ENCODE peak calls at places on chromosomes 6 and 20, in four cellular contexts. T is IMR-90, R is H9, L is H1. S is an unnamed sample.

GRCh38 chr6:64817525-64817924 is 889.5 kb downstream of the EYS start:
- DNase-seq in T (no peak), R (no peak), L (no peak), S (no peak)

GRCh38 chr6:18823782-18824386 is 436.7 kb downstream of the RNF144B start:
- DNase-seq in T (peak; percentile 1), R (peak; percentile 67), L (peak; percentile 90), S (peak; percentile 80)

GRCh38 chr6:151679081-151679480 is 128.4 kb upstream of the ESR1 start:
- DNase-seq in T (peak; percentile 18), R (no peak), L (no peak), S (no peak)

GRCh38 chr6:100464910-100465700 is at the start of gene SIM1:
- DNase-seq in T (peak; percentile 59), R (peak; percentile 95), L (peak; percentile 92), S (peak; percentile 96)

GRCh38 chr20:20969701-20970100 is 136.5 kb downstream of the LINC00237 start:
- DNase-seq in T (no peak), R (no peak), L (no peak), S (no peak)

GRCh38 chr20:63518946-63519764 is 1.4 kb upstream of the PPDPF start:
- DNase-seq in T (no peak), R (peak; percentile 41), L (peak; percentile 60), S (no peak)

GRCh38 chr6:158475344-158476302 is 84.3 kb upstream of the TMEM181 start:
- DNase-seq in T (peak; percentile 57), R (no peak), L (no peak), S (no peak)

GRCh38 chr6:151374024-151374423 is 17.3 kb downstream of the ZBTB2 start:
- DNase-seq in T (no peak), R (peak; percentile 62), L (peak; percentile 45), S (peak; percentile 80)

GRCh38 chr6:136491251-136491650 is 59.0 kb downstream of the MAP7 start:
- DNase-seq in T (no peak), R (no peak), L (no peak), S (no peak)

GRCh38 chr20:59955131-59955796 is 3.0 kb upstream of the CDH26 start:
- DNase-seq in T (no peak), R (no peak), L (no peak), S (peak; percentile 70)

GRCh38 chr20:31903630-31904386 is 33.4 kb downstream of the TTLL9 start:
- DNase-seq in T (no peak), R (no peak), L (no peak), S (no peak)

GRCh38 chr20:62557425-62557824 is 81.6 kb upstream of the GATA5 start:
- DNase-seq in T (no peak), R (no peak), L (no peak), S (no peak)

GRCh38 chr20:8438748-8439147 is 306.7 kb downstream of the PLCB1 start:
- DNase-seq in T (no peak), R (no peak), L (no peak), S (no peak)

GRCh38 chr6:111154981-111155380 is 67.7 kb downstream of the SLC16A10 start:
- DNase-seq in T (no peak), R (no peak), L (no peak), S (no peak)

GRCh38 chr6:88166493-88166900 is 350 bp upstream of the CNR1 start:
- DNase-seq in T (no peak), R (no peak), L (no peak), S (peak; percentile 42)

GRCh38 chr6:75922226-75922625 is 150.2 kb downstream of the IMPG1 start:
- DNase-seq in T (peak; percentile 39), R (no peak), L (no peak), S (peak; percentile 25)

GRCh38 chr6:12963566-12963965 is 247.0 kb downstream of the PHACTR1 start:
- DNase-seq in T (no peak), R (no peak), L (no peak), S (no peak)

GRCh38 chr6:82783587-82784253 is 281.9 kb downstream of the UBE3D start:
- DNase-seq in T (no peak), R (peak; percentile 52), L (no peak), S (peak; percentile 66)

GRCh38 chr6:23176883-23177282 is 607.5 kb downstream of the HDGFL1 start:
- DNase-seq in T (no peak), R (no peak), L (no peak), S (no peak)

GRCh38 chr20:2521369-2522305 is 12.9 kb upstream of the ZNF343 start:
- DNase-seq in T (peak; percentile 46), R (peak; percentile 47), L (peak; percentile 78), S (peak; percentile 36)

GRCh38 chr6:3592371-3592941 is 135.6 kb upstream of the SLC22A23 start:
- DNase-seq in T (peak; percentile 93), R (no peak), L (no peak), S (no peak)

GRCh38 chr6:12009904-12010634 is 2.0 kb upstream of the HIVEP1 start:
- DNase-seq in T (peak; percentile 59), R (no peak), L (no peak), S (no peak)

GRCh38 chr6:2476376-2476775 is 231.0 kb upstream of the GMDS start:
- DNase-seq in T (no peak), R (no peak), L (no peak), S (no peak)

GRCh38 chr6:99307295-99307907 is 42.1 kb downstream of the FAXC start:
- DNase-seq in T (no peak), R (no peak), L (no peak), S (peak; percentile 53)

GRCh38 chr6:169978615-169979161 is 227.3 kb downstream of the ERMARD start:
- DNase-seq in T (peak; percentile 15), R (no peak), L (no peak), S (no peak)

GRCh38 chr20:20399705-20400104 is 31.8 kb downstream of the INSM1 start:
- DNase-seq in T (no peak), R (no peak), L (no peak), S (no peak)

GRCh38 chr20:54218470-54218869 is 10.6 kb downstream of the PFDN4 start:
- DNase-seq in T (no peak), R (no peak), L (no peak), S (no peak)

GRCh38 chr6:135159531-135159930 is 21.6 kb upstream of the MYB start:
- DNase-seq in T (no peak), R (no peak), L (no peak), S (peak; percentile 51)

GRCh38 chr20:20856306-20856705 is 143.9 kb upstream of the RALGAPA2 start:
- DNase-seq in T (no peak), R (no peak), L (no peak), S (peak; percentile 41)

GRCh38 chr6:1797801-1798200 is 188.1 kb downstream of the FOXC1 start:
- DNase-seq in T (peak; percentile 44), R (no peak), L (no peak), S (no peak)

GRCh38 chr20:14853079-14853478 is 515.7 kb upstream of the FLRT3 start:
- DNase-seq in T (no peak), R (no peak), L (no peak), S (no peak)

GRCh38 chr20:57948177-57948955 is 238.6 kb upstream of the PMEPA1 start:
- DNase-seq in T (no peak), R (no peak), L (no peak), S (no peak)
- H3K27ac ChIP-seq in T (no peak overlapping the region), R (no peak overlapping the region), L (no peak overlapping the region), S (no peak overlapping the region)

GRCh38 chr6:144372116-144372515 is 87.0 kb downstream of the UTRN start:
- DNase-seq in T (no peak), R (no peak), L (no peak), S (no peak)
- H4K5ac ChIP-seq in T (no peak overlapping the region), R (no peak overlapping the region), L (no peak overlapping the region), S (no peak overlapping the region)

DNA sequence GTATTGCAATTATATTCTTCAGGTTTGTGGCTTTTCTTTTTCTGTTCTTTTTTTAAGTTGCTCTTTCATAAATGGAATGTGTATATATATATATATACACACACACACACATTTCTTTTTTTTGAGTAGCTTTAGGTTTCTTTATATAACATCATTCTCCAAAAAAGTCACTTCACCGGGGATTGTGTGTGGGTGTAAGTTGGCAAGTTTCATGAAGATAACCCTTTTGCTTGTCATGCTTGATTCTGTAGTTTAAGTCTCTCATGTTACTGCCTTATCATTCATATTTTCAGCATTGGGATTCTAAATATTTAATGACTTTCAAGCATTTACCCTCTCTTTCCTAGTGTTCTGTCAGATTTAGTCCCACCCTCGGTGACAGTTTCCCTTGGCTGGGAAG is 181.0 kb downstream of the FARS2 start:
- DNase-seq in T (peak; percentile 40), R (no peak), L (no peak), S (no peak)
- H3K27ac ChIP-seq in T (peak overlapping the region; percentile 63), R (no peak overlapping the region), L (no peak overlapping the region), S (no peak overlapping the region)

GRCh38 chr6:124668028-124668427 is 294.2 kb upstream of the RNF217 start:
- DNase-seq in T (no peak), R (no peak), L (no peak), S (no peak)

GRCh38 chr6:124674042-124674441 is 288.2 kb upstream of the RNF217 start:
- DNase-seq in T (no peak), R (no peak), L (no peak), S (no peak)

GRCh38 chr6:124670801-124671200 is 291.4 kb upstream of the RNF217 start:
- DNase-seq in T (no peak), R (no peak), L (no peak), S (no peak)

DNA sequence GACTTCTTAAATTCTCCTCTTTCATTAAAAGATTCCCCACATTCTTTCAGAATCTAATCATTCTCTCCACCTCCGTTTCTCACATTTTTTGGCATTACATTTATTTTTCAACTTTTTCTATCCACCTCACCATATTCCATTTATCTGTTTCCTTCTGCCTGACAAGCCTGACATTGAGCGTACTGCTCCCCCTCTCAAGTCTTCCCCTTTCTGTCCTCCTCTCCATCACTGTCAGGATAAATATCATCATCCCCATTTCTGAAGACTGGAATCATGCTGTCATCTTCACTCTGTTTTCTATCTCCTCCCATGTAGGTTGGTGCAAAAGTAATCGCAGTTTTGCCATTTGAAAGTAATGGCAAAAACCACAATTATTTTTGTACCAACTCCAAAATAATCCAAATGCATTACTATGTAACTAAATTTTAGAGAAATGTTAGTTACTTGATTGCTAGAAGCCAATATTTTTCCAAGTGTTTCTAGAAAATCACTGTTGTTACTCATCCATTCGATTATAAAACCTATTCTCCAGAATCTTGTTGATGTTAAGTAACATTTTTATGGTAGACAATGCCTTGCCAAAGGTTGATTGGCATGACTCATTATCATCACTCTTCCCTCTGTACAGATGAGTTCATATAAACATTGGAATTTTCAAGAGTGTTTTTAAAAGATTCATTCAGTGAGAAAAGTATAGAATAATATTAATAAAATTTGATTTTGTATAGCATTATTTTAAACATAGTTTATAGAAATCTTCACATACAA is 292.3 kb upstream of the RNF217 start:
- DNase-seq in T (no peak), R (no peak), L (no peak), S (no peak)
- H4K5ac ChIP-seq in T (no peak overlapping the region), R (no peak overlapping the region), L (no peak overlapping the region), S (no peak overlapping the region)

DNA sequence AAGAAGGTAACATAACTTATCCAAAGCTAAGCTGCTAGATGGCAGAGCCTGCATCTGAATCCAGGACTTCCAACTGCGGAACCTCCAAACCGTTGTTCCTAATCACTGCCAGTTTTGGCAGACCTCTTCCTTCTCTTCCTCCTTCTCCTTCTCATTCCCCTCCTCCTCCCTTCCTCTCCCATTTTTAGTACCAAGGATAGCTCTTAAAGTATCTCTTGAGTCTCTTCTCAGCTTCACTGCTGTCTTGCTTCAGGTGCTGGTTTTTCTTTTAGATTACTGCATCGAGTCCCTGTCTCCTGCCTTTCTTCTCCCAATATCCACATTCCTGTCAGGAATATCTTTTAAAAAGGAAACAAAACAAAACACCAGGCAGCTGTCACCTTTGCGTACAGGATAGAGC is 77.1 kb downstream of the CDYL start:
- DNase-seq in T (no peak), R (no peak), L (no peak), S (peak; percentile 39)
- H3K27ac ChIP-seq in T (no peak overlapping the region), R (no peak overlapping the region), L (no peak overlapping the region), S (no peak overlapping the region)